ENCODE peak calls at places on chromosomes 16 and 17, in seven cellular contexts. B is heart left ventricle; X is activated CD8-positive, alpha-beta T cell treated with anti-CD3 and anti-CD28 coated beads for 36 hours; U is H1; O is fibroblast of villous mesenchyme; V is cardiac muscle cell; T is fibroblast of lung. Z is an unnamed sample.
A peak's percentile ranks its signal among the peaks of the same experiment; 100 is the strongest.

GRCh38 chr17:45096141-45096540 is 35.0 kb downstream of the NMT1 start:
- DNase-seq in O (peak; percentile 37), V (peak; percentile 44), X (peak; percentile 43), B (no peak), U (no peak), T (peak; percentile 23), Z (no peak)

GRCh38 chr17:58315750-58316149 is 12.8 kb downstream of the TSPOAP1 start:
- DNase-seq in T (no peak), O (no peak), B (no peak), X (no peak), U (no peak), V (no peak), Z (no peak)

GRCh38 chr17:60153606-60154355 is 4.0 kb downstream of the CA4 start:
- DNase-seq in U (no peak), V (peak; percentile 49), X (no peak), O (no peak), T (peak; percentile 37), B (no peak), Z (no peak)

GRCh38 chr16:80274576-80275191 is 266.1 kb upstream of the DYNLRB2 start:
- DNase-seq in T (peak; percentile 96), B (no peak), V (peak; percentile 29), O (peak; percentile 6), X (no peak), U (no peak), Z (no peak)

GRCh38 chr17:76367647-76368046 is 13.9 kb upstream of the PRPSAP1 start:
- DNase-seq in V (no peak), T (no peak), B (no peak), X (no peak), U (no peak), O (no peak), Z (no peak)

GRCh38 chr16:24011237-24011636 is 175.5 kb downstream of the PRKCB start:
- DNase-seq in O (no peak), B (no peak), U (no peak), T (no peak), X (no peak), V (no peak), Z (no peak)

GRCh38 chr17:27370776-27371175 is 76.9 kb downstream of the WSB1 start:
- DNase-seq in U (no peak), V (no peak), T (no peak), O (no peak), B (no peak), X (no peak), Z (no peak)

GRCh38 chr16:23947838-23948237 is 112.1 kb downstream of the PRKCB start:
- DNase-seq in T (no peak), B (no peak), V (no peak), X (no peak), U (no peak), O (no peak), Z (no peak)

GRCh38 chr16:27762441-27762840 is 212.5 kb downstream of the KATNIP start:
- DNase-seq in X (no peak), T (peak; percentile 96), V (peak; percentile 46), B (no peak), U (no peak), O (peak; percentile 30), Z (no peak)

GRCh38 chr17:82830249-82830661 is 9.6 kb downstream of the ZNF750 start:
- DNase-seq in U (no peak), B (peak; percentile 93), T (peak; percentile 18), O (peak; percentile 37), X (no peak), V (peak; percentile 79), Z (no peak)

GRCh38 chr17:76671123-76671911 is 27.8 kb upstream of the ST6GALNAC1 start:
- DNase-seq in T (peak; percentile 100), X (peak; percentile 100), B (peak; percentile 100), V (peak; percentile 100), U (peak; percentile 99), O (peak; percentile 100), Z (peak; percentile 98)

GRCh38 chr16:2857451-2858244 is at the start of gene PRSS22:
- DNase-seq in V (no peak), T (no peak), O (peak; percentile 9), B (no peak), U (peak; percentile 74), X (no peak), Z (no peak)

GRCh38 chr17:8056976-8057625 is 18.2 kb downstream of the ALOX15B start:
- DNase-seq in O (peak; percentile 46), U (no peak), X (no peak), V (no peak), T (no peak), B (no peak), Z (no peak)

GRCh38 chr17:31155208-31155810 is 60.5 kb downstream of the NF1 start:
- DNase-seq in T (peak; percentile 47), U (no peak), O (peak; percentile 36), B (no peak), X (no peak), V (no peak), Z (no peak)

GRCh38 chr16:78058165-78058564 is 35.8 kb downstream of the CLEC3A start:
- DNase-seq in X (no peak), V (no peak), B (no peak), O (no peak), T (no peak), U (no peak), Z (no peak)

GRCh38 chr16:67847064-67847861 is at the start of gene CENPT:
- DNase-seq in B (peak; percentile 79), T (peak; percentile 87), X (peak; percentile 69), U (peak; percentile 69), O (peak; percentile 63), V (peak; percentile 40), Z (no peak)

GRCh38 chr16:1377406-1378010 is 25.8 kb downstream of the GNPTG start:
- DNase-seq in O (no peak), B (no peak), U (no peak), X (no peak), V (no peak), T (no peak), Z (no peak)

GRCh38 chr16:56301391-56301850 is 110.1 kb downstream of the GNAO1 start:
- DNase-seq in T (peak; percentile 75), B (no peak), U (no peak), O (peak; percentile 74), X (no peak), V (peak; percentile 30), Z (no peak)

GRCh38 chr17:75720656-75721462 is at the start of gene ITGB4:
- DNase-seq in O (no peak), X (peak; percentile 63), V (peak; percentile 6), B (peak; percentile 33), U (peak; percentile 84), T (peak; percentile 3), Z (no peak)

GRCh38 chr16:80684906-80685305 is 119.5 kb downstream of the CDYL2 start:
- DNase-seq in X (no peak), V (no peak), U (no peak), T (no peak), B (no peak), O (no peak), Z (no peak)

GRCh38 chr17:77957215-77957868 is 1.2 kb upstream of the TNRC6C start:
- DNase-seq in X (peak; percentile 16), T (peak; percentile 27), O (peak; percentile 40), B (no peak), V (peak; percentile 42), U (no peak), Z (peak; percentile 6)

GRCh38 chr17:1475321-1475854 is 17.1 kb downstream of the MYO1C start:
- DNase-seq in O (no peak), T (no peak), X (no peak), B (no peak), V (no peak), U (no peak), Z (no peak)

GRCh38 chr16:85125570-85126382 is 13.5 kb upstream of the CIBAR2 start:
- DNase-seq in U (no peak), B (peak; percentile 82), O (no peak), X (no peak), V (no peak), T (peak; percentile 15), Z (no peak)

GRCh38 chr16:73143681-73144370 is 95.9 kb upstream of the ZFHX3 start:
- DNase-seq in O (peak; percentile 52), B (no peak), X (no peak), T (no peak), V (peak; percentile 36), U (no peak), Z (no peak)

GRCh38 chr17:78915872-78916632 is 9.1 kb downstream of the TIMP2 start:
- DNase-seq in O (peak; percentile 82), V (peak; percentile 82), X (peak; percentile 51), U (no peak), T (peak; percentile 66), B (peak; percentile 66), Z (no peak)

DNA sequence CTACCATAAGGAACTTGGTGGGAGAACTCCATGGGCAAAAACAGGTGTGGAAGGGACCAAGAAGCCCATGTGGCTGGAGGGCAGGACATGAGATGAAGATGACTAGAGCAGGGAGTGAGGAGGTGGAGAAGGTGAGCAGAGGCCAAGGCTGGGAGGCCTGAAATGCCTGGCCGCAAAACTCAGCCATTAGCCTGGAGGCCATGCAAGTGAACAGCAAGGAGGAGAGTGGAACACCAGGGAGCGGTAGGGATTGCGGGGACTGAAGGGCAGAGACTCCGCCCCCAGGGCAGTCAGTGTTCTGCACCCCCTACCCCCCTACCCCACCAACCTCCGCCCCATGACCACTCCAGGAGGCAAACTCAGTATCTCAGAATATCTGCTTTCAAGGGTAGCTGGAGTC is 17.0 kb downstream of the BCL7C start:
- DNase-seq in V (no peak), O (no peak), B (no peak), T (no peak), U (no peak), X (no peak), Z (no peak)
- TF ChIP-seq CTCF in V (no peak), O (no peak), B (no peak), T (no peak), U (peak; percentile 18), X (no peak), Z (no peak)

GRCh38 chr17:36947922-36948716 is 635 bp upstream of the AATF start:
- DNase-seq in U (no peak), V (no peak), X (no peak), B (no peak), T (no peak), O (no peak), Z (no peak)
- TF ChIP-seq CTCF in U (no peak), V (no peak), X (no peak), B (no peak), T (no peak), O (no peak), Z (no peak)

GRCh38 chr17:34852614-34853013 is 108.6 kb downstream of the CCT6B start:
- DNase-seq in T (no peak), V (no peak), X (no peak), U (no peak), B (no peak), O (no peak), Z (no peak)

GRCh38 chr17:34850023-34850422 is 111.2 kb downstream of the CCT6B start:
- DNase-seq in B (no peak), O (peak; percentile 10), U (no peak), X (no peak), T (no peak), V (peak; percentile 15), Z (no peak)

GRCh38 chr17:34850964-34851363 is 110.3 kb downstream of the CCT6B start:
- DNase-seq in V (no peak), T (no peak), O (no peak), U (no peak), B (no peak), X (no peak), Z (no peak)

GRCh38 chr17:34853916-34854315 is 107.3 kb downstream of the CCT6B start:
- DNase-seq in V (no peak), X (no peak), B (peak; percentile 37), T (no peak), U (no peak), O (no peak), Z (no peak)

GRCh38 chr17:34852141-34852540 is 109.1 kb downstream of the CCT6B start:
- DNase-seq in X (no peak), V (no peak), O (no peak), B (no peak), U (no peak), T (no peak), Z (no peak)
- TF ChIP-seq CTCF in X (no peak), V (no peak), O (no peak), B (no peak), U (no peak), T (no peak), Z (no peak)

GRCh38 chr16:31458073-31458834 is 1.0 kb upstream of the ARMC5 start:
- DNase-seq in T (peak; percentile 60), B (no peak), V (peak; percentile 60), X (peak; percentile 77), O (peak; percentile 60), U (peak; percentile 64), Z (no peak)
- TF ChIP-seq CTCF in T (no peak), B (no peak), V (no peak), X (no peak), O (peak; percentile 21), U (peak; percentile 25), Z (peak; percentile 47)

Z was measured in neural crest cell.